ENCODE peak calls at places on chromosomes 7 and 10, in nine cellular contexts. I, D, B, Y, Q, O, T, C and V are unnamed samples.

GRCh38 chr7:16921644-16922257 is 40.0 kb upstream of the AGR3 start:
- DNase-seq in I (no peak), D (no peak), B (no peak), Y (no peak), Q (no peak), O (no peak), T (no peak), C (no peak), V (no peak)

GRCh38 chr7:101717986-101718746 is 89.1 kb upstream of the MYL10 start:
- DNase-seq in I (no peak), D (peak), B (no peak), Y (no peak), Q (no peak), O (no peak), T (no peak), C (no peak), V (no peak)

GRCh38 chr10:118818621-118819221 is 64.0 kb upstream of the CACUL1 start:
- DNase-seq in I (no peak), D (no peak), B (no peak), Y (no peak), Q (no peak), O (no peak), T (no peak), C (no peak), V (no peak)

GRCh38 chr10:97916586-97916985 is 66.9 kb downstream of the GOLGA7B start:
- DNase-seq in I (no peak), D (no peak), B (peak), Y (no peak), Q (no peak), O (no peak), T (no peak), C (no peak), V (no peak)

GRCh38 chr10:14385591-14386201 is 55.0 kb upstream of the FRMD4A start:
- DNase-seq in I (peak), D (no peak), B (no peak), Y (no peak), Q (no peak), O (no peak), T (no peak), C (no peak), V (no peak)

GRCh38 chr10:695396-695795 is 5.9 kb upstream of the DIP2C start:
- DNase-seq in I (no peak), D (no peak), B (no peak), Y (no peak), Q (no peak), O (no peak), T (no peak), C (no peak), V (no peak)

GRCh38 chr10:104732222-104732621 is 91.1 kb downstream of the SORCS3 start:
- DNase-seq in I (no peak), D (no peak), B (peak), Y (no peak), Q (no peak), O (no peak), T (no peak), C (no peak), V (no peak)

GRCh38 chr7:4727914-4728705 is 46.0 kb downstream of the FOXK1 start:
- DNase-seq in I (no peak), D (no peak), B (no peak), Y (no peak), Q (no peak), O (no peak), T (no peak), C (no peak), V (no peak)

GRCh38 chr10:58389024-58389423 is 3.8 kb downstream of the TFAM start:
- DNase-seq in I (no peak), D (no peak), B (no peak), Y (no peak), Q (no peak), O (no peak), T (no peak), C (no peak), V (no peak)

GRCh38 chr7:2981103-2981480 is 62.6 kb downstream of the CARD11 start:
- DNase-seq in I (no peak), D (no peak), B (no peak), Y (no peak), Q (no peak), O (no peak), T (no peak), C (no peak), V (no peak)

GRCh38 chr10:42475168-42476098 is 162.9 kb downstream of the ZNF33B start:
- DNase-seq in I (peak), D (peak), B (no peak), Y (no peak), Q (no peak), O (no peak), T (no peak), C (no peak), V (no peak)

GRCh38 chr7:28958235-28958945 is at the start of gene TRIL:
- DNase-seq in I (no peak), D (peak), B (peak), Y (no peak), Q (peak), O (no peak), T (no peak), C (peak), V (peak)

GRCh38 chr7:815284-816216 is 16.7 kb upstream of the SUN1 start:
- DNase-seq in I (peak), D (no peak), B (no peak), Y (peak), Q (peak), O (no peak), T (no peak), C (peak), V (peak)

GRCh38 chr10:100346351-100346764 is 675 bp upstream of the SCD start:
- DNase-seq in I (peak), D (peak), B (peak), Y (peak), Q (peak), O (peak), T (peak), C (peak), V (peak)

GRCh38 chr7:157010588-157011332 is at the start of gene MNX1:
- DNase-seq in I (peak), D (peak), B (no peak), Y (peak), Q (peak), O (peak), T (peak), C (peak), V (peak)

GRCh38 chr10:96971324-96971723 is 139.2 kb downstream of the LCOR start:
- DNase-seq in I (no peak), D (no peak), B (no peak), Y (no peak), Q (no peak), O (no peak), T (no peak), C (no peak), V (no peak)

GRCh38 chr10:35643151-35643975 is 1.3 kb upstream of the FZD8 start:
- DNase-seq in I (peak), D (peak), B (peak), Y (peak), Q (peak), O (no peak), T (no peak), C (peak), V (peak)

GRCh38 chr7:107811934-107812333 is 8.9 kb upstream of the SLC26A3 start:
- DNase-seq in I (no peak), D (no peak), B (no peak), Y (no peak), Q (no peak), O (no peak), T (no peak), C (no peak), V (no peak)

GRCh38 chr7:70307544-70308106 is 709.4 kb downstream of the AUTS2 start:
- DNase-seq in I (no peak), D (no peak), B (no peak), Y (no peak), Q (no peak), O (no peak), T (no peak), C (no peak), V (no peak)

GRCh38 chr10:70478191-70479160 is at the start of gene PALD1:
- DNase-seq in I (peak), D (peak), B (no peak), Y (peak), Q (peak), O (peak), T (no peak), C (peak), V (peak)

GRCh38 chr10:121639416-121639815 is 41.2 kb upstream of the FGFR2 start:
- DNase-seq in I (no peak), D (no peak), B (no peak), Y (no peak), Q (no peak), O (no peak), T (no peak), C (no peak), V (no peak)

GRCh38 chr10:130354976-130355795 is 219.0 kb downstream of the GLRX3 start:
- DNase-seq in I (no peak), D (no peak), B (no peak), Y (no peak), Q (no peak), O (no peak), T (no peak), C (no peak), V (no peak)

GRCh38 chr10:565146-565545 is 124.3 kb downstream of the DIP2C start:
- DNase-seq in I (no peak), D (no peak), B (no peak), Y (no peak), Q (no peak), O (no peak), T (no peak), C (no peak), V (no peak)

GRCh38 chr7:141674201-141674671 is 27.7 kb downstream of the DENND11 start:
- DNase-seq in I (no peak), D (no peak), B (no peak), Y (no peak), Q (no peak), O (no peak), T (no peak), C (peak), V (no peak)

GRCh38 chr10:77844713-77845454 is 81.7 kb downstream of the DLG5 start:
- DNase-seq in I (peak), D (no peak), B (no peak), Y (no peak), Q (no peak), O (no peak), T (no peak), C (peak), V (no peak)

GRCh38 chr10:4111593-4111992 is 326.6 kb upstream of the KLF6 start:
- DNase-seq in I (no peak), D (no peak), B (no peak), Y (no peak), Q (no peak), O (no peak), T (no peak), C (no peak), V (no peak)

GRCh38 chr7:10343108-10343507 is 630.6 kb upstream of the PHF14 start:
- DNase-seq in I (no peak), D (no peak), B (no peak), Y (no peak), Q (no peak), O (no peak), T (no peak), C (no peak), V (no peak)

GRCh38 chr10:129853236-129853946 is 110.7 kb downstream of the EBF3 start:
- DNase-seq in I (peak), D (no peak), B (no peak), Y (no peak), Q (no peak), O (no peak), T (no peak), C (no peak), V (no peak)

GRCh38 chr7:92613214-92613613 is 23.0 kb upstream of the FAM133B start:
- DNase-seq in I (no peak), D (no peak), B (no peak), Y (no peak), Q (no peak), O (no peak), T (no peak), C (no peak), V (no peak)

GRCh38 chr7:80918406-80918805 is 445 bp downstream of the SEMA3C start:
- DNase-seq in I (no peak), D (peak), B (no peak), Y (no peak), Q (peak), O (no peak), T (no peak), C (no peak), V (no peak)

GRCh38 chr10:132369636-132370185 is 27.3 kb upstream of the PWWP2B start:
- DNase-seq in I (no peak), D (no peak), B (no peak), Y (no peak), Q (no peak), O (no peak), T (no peak), C (no peak), V (no peak)

GRCh38 chr10:15313844-15314243 is 57.2 kb downstream of the FAM171A1 start:
- DNase-seq in I (no peak), D (no peak), B (peak), Y (no peak), Q (no peak), O (no peak), T (no peak), C (peak), V (no peak)